ENCODE peak calls at places on chromosomes 3 and 15, in five cellular contexts. V, M, Y, G and W are unnamed samples.

GRCh38 chr3:59563072-59563605 is 513.3 kb upstream of the CFAP20DC start:
- DNase-seq in V (no peak), M (no peak), Y (no peak), G (no peak), W (no peak)

GRCh38 chr3:79906106-79906505 is 138.3 kb upstream of the ROBO1 start:
- DNase-seq in V (no peak), M (no peak), Y (no peak), G (no peak), W (no peak)

GRCh38 chr3:120875989-120876388 is 32.0 kb upstream of the STXBP5L start:
- DNase-seq in V (no peak), M (no peak), Y (no peak), G (no peak), W (no peak)

GRCh38 chr15:26294062-26294689 is 431.0 kb upstream of the ATP10A start:
- DNase-seq in V (no peak), M (no peak), Y (no peak), G (no peak), W (no peak)

GRCh38 chr3:34011171-34012101 is 213.0 kb downstream of the PDCD6IP start:
- DNase-seq in V (peak; percentile 59), M (no peak), Y (no peak), G (peak; percentile 28), W (no peak)

GRCh38 chr15:77186518-77187095 is 115.7 kb upstream of the TSPAN3 start:
- DNase-seq in V (peak; percentile 48), M (no peak), Y (no peak), G (no peak), W (no peak)

GRCh38 chr3:19147905-19148767 is at the start of gene KCNH8:
- DNase-seq in V (peak; percentile 4), M (peak; percentile 57), Y (peak; percentile 42), G (peak; percentile 17), W (peak; percentile 62)

GRCh38 chr3:78978037-78978436 is 789.8 kb downstream of the ROBO1 start:
- DNase-seq in V (no peak), M (no peak), Y (no peak), G (no peak), W (no peak)

GRCh38 chr15:88234711-88235110 is 21.8 kb downstream of the NTRK3 start:
- DNase-seq in V (no peak), M (no peak), Y (no peak), G (no peak), W (no peak)

GRCh38 chr15:52441846-52442245 is 86.8 kb downstream of the MYO5A start:
- DNase-seq in V (no peak), M (no peak), Y (no peak), G (no peak), W (no peak)

GRCh38 chr15:87722941-87723691 is 533.4 kb downstream of the NTRK3 start:
- DNase-seq in V (no peak), M (no peak), Y (no peak), G (no peak), W (no peak)

GRCh38 chr3:39515681-39516441 is 48.4 kb downstream of the MOBP start:
- DNase-seq in V (no peak), M (no peak), Y (no peak), G (no peak), W (no peak)

GRCh38 chr3:10482631-10483363 is 22.6 kb downstream of the ATP2B2 start:
- DNase-seq in V (no peak), M (no peak), Y (no peak), G (no peak), W (no peak)

GRCh38 chr3:28502555-28502954 is 153.9 kb upstream of the AZI2 start:
- DNase-seq in V (no peak), M (no peak), Y (no peak), G (no peak), W (no peak)

GRCh38 chr3:4994823-4995499 is 15.7 kb downstream of the BHLHE40 start:
- DNase-seq in V (no peak), M (no peak), Y (peak; percentile 44), G (peak; percentile 76), W (peak; percentile 66)

GRCh38 chr3:42061711-42062408 is 29.3 kb upstream of the TRAK1 start:
- DNase-seq in V (no peak), M (peak; percentile 40), Y (peak; percentile 71), G (no peak), W (peak; percentile 52)

GRCh38 chr3:128436214-128436613 is 30.5 kb downstream of the DNAJB8 start:
- DNase-seq in V (no peak), M (no peak), Y (no peak), G (no peak), W (no peak)

GRCh38 chr15:70008697-70009285 is 88.9 kb downstream of the TLE3 start:
- DNase-seq in V (peak; percentile 37), M (no peak), Y (no peak), G (no peak), W (no peak)

GRCh38 chr3:67593761-67594234 is 60.6 kb downstream of the SUCLG2 start:
- DNase-seq in V (peak; percentile 18), M (no peak), Y (no peak), G (no peak), W (no peak)

GRCh38 chr3:173993299-173993698 is 595.8 kb downstream of the NLGN1 start:
- DNase-seq in V (no peak), M (no peak), Y (no peak), G (no peak), W (no peak)

GRCh38 chr3:60992395-60992794 is 258.9 kb downstream of the FHIT start:
- DNase-seq in V (no peak), M (peak; percentile 29), Y (no peak), G (no peak), W (peak; percentile 9)

GRCh38 chr15:32717290-32718081 is at the start of gene GREM1:
- DNase-seq in V (no peak), M (peak; percentile 23), Y (peak; percentile 37), G (no peak), W (peak; percentile 44)

GRCh38 chr3:18189651-18190050 is 235.5 kb downstream of the SATB1 start:
- DNase-seq in V (no peak), M (peak; percentile 5), Y (no peak), G (no peak), W (no peak)

GRCh38 chr3:141094851-141095545 is 43.9 kb downstream of the SPSB4 start:
- DNase-seq in V (no peak), M (peak; percentile 79), Y (peak; percentile 40), G (no peak), W (peak; percentile 32)

GRCh38 chr3:72445827-72446405 is 402.3 kb downstream of the SHQ1 start:
- DNase-seq in V (peak; percentile 18), M (no peak), Y (no peak), G (no peak), W (no peak)

GRCh38 chr3:72446406-72447058 is 401.7 kb downstream of the SHQ1 start:
- DNase-seq in V (peak; percentile 56), M (no peak), Y (no peak), G (no peak), W (peak; percentile 74)

GRCh38 chr3:72448858-72449257 is 399.4 kb downstream of the SHQ1 start:
- DNase-seq in V (no peak), M (no peak), Y (no peak), G (peak; percentile 46), W (no peak)

GRCh38 chr3:72448375-72448823 is 399.8 kb downstream of the SHQ1 start:
- DNase-seq in V (no peak), M (no peak), Y (no peak), G (no peak), W (peak; percentile 35)

DNA sequence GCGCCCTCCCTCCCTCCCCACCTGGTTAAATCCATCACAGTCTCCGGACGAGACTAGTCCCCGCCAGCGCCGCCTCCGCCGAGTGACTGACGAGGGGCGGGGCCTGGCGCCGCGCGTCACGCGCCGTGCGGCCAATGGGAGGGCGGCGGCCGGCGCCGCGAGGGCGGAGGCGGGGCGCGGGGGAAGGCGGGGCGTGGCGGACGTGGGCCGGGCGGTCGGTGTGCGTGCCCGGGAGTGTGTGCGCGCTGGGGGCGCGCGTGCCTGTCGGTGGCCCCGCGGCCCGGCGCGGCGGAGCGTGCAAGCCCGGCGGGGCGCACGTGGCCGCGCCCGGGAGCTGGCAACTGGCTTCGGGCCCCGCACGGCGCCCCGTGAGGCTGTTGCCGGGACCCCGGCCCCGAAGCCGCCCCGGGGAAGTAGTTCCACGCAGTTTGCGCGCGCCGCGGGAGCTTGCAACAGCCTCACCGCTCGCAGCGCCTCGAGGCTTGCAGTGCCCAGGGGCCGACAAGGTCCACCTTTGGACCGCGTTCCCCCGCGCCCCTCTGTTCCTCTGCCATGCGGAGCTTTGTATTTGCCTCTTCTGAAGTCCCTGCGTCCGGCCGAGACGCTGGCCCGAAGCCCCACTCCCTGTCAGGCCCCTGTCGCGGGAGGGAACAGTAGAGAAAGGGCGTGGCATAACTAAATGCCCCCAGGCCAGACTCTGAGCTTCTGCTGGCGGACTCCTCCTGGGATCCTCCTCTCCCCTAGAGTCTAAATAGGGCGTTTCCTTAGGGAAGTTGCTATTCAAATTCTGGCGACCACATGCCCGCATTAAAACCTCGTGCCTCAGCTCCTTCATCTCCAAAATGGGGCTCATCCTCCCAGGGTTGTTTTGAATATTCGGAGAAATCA is 400.9 kb downstream of the SHQ1 start:
- DNase-seq in V (peak; percentile 92), M (peak; percentile 94), Y (peak; percentile 92), G (peak; percentile 83), W (peak; percentile 95)
- TF ChIP-seq CTCF in V (no peak), M (peak; percentile 32), Y (no peak), G (no peak), W (no peak)

GRCh38 chr3:74139648-74140047 is 474.8 kb downstream of the CNTN3 start:
- DNase-seq in V (no peak), M (no peak), Y (no peak), G (no peak), W (no peak)
- TF ChIP-seq CTCF in V (peak; percentile 32), M (no peak), Y (no peak), G (no peak), W (no peak)

GRCh38 chr3:15810702-15811101 is 12.9 kb upstream of the ANKRD28 start:
- DNase-seq in V (no peak), M (no peak), Y (peak; percentile 22), G (no peak), W (no peak)

GRCh38 chr3:15815696-15816095 is 17.9 kb upstream of the ANKRD28 start:
- DNase-seq in V (peak; percentile 59), M (no peak), Y (no peak), G (no peak), W (no peak)

GRCh38 chr3:15809313-15809712 is 11.5 kb upstream of the ANKRD28 start:
- DNase-seq in V (no peak), M (no peak), Y (no peak), G (no peak), W (no peak)

GRCh38 chr3:15808679-15809078 is 10.9 kb upstream of the ANKRD28 start:
- DNase-seq in V (no peak), M (no peak), Y (no peak), G (no peak), W (no peak)

GRCh38 chr3:15812183-15812582 is 14.4 kb upstream of the ANKRD28 start:
- DNase-seq in V (peak; percentile 26), M (no peak), Y (no peak), G (no peak), W (no peak)
- TF ChIP-seq CTCF in V (peak; percentile 77), M (peak; percentile 48), Y (no peak), G (peak; percentile 16), W (no peak)

GRCh38 chr3:158528306-158528705 is 42.7 kb upstream of the MLF1 start:
- DNase-seq in V (no peak), M (no peak), Y (no peak), G (no peak), W (no peak)

GRCh38 chr3:158520433-158520832 is 50.6 kb upstream of the MLF1 start:
- DNase-seq in V (no peak), M (no peak), Y (no peak), G (no peak), W (no peak)

DNA sequence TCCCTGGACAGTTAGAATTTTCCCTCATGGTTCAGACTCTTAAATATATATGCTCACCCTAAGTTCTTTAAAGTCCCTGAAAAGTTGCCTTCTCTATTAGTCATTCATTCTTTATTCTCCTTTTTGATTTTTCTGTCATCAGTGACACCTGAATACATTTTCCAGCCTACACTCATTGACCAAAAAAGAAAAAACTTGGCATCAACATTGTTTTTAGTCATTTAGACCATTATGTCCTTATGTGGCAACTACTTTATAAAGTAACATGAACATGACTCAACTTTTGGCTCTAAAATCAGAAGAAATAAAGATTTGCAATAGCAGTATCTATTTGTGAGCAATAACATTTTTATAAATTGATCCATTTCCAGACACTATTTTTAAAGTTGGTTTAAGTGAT is 48.3 kb upstream of the MLF1 start:
- DNase-seq in V (no peak), M (no peak), Y (no peak), G (no peak), W (no peak)
- TF ChIP-seq CTCF in V (no peak), M (no peak), Y (no peak), G (no peak), W (no peak)